ENCODE peak calls at places on chromosomes 16 and 17, in eight cellular contexts. R is endothelial cell of umbilical vein, N is GM12878, Y is breast epithelium, X is GM23338, D is vagina, U is stomach, O is suprapubic skin. E is an unnamed sample.

GRCh38 chr16:8867483-8868271 is 1.1 kb downstream of the CARHSP1 start:
- DNase-seq in R (peak; percentile 45), Y (no peak), N (no peak), D (no peak), X (no peak), U (peak; percentile 62), O (peak; percentile 82), E (peak; percentile 73)

GRCh38 chr17:68424188-68424587 is 33.1 kb downstream of the WIPI1 start:
- DNase-seq in R (no peak), N (no peak), O (peak; percentile 39), U (no peak), Y (no peak), D (peak; percentile 42), X (peak; percentile 42), E (no peak)

GRCh38 chr16:85258616-85259015 is 146.3 kb upstream of the CIBAR2 start:
- DNase-seq in N (no peak), Y (no peak), O (no peak), D (no peak), R (no peak), X (no peak), U (no peak), E (no peak)

GRCh38 chr16:2450535-2450934 is 9.4 kb upstream of the TEDC2 start:
- DNase-seq in N (no peak), X (no peak), U (no peak), R (no peak), O (no peak), Y (no peak), D (no peak), E (no peak)

GRCh38 chr16:23597003-23597756 is 1.1 kb upstream of the NDUFAB1 start:
- DNase-seq in N (no peak), R (peak; percentile 21), D (no peak), X (peak; percentile 77), Y (no peak), O (no peak), U (no peak), E (peak; percentile 18)

GRCh38 chr17:29250666-29251065 is 4.0 kb downstream of the CRYBA1 start:
- DNase-seq in X (no peak), Y (no peak), D (no peak), U (no peak), O (no peak), N (no peak), R (no peak), E (no peak)

GRCh38 chr17:29004081-29004692 is 1.6 kb downstream of the SEZ6 start:
- DNase-seq in R (no peak), X (peak; percentile 51), O (no peak), Y (no peak), N (no peak), U (no peak), D (no peak), E (no peak)

GRCh38 chr16:66182592-66182991 is 183.9 kb upstream of the CDH5 start:
- DNase-seq in O (no peak), D (peak; percentile 44), U (no peak), Y (no peak), N (no peak), R (no peak), X (no peak), E (no peak)

GRCh38 chr16:67535201-67535600 is 6.6 kb downstream of the RIPOR1 start:
- DNase-seq in Y (no peak), N (no peak), O (no peak), D (peak; percentile 84), U (no peak), R (no peak), X (no peak), E (no peak)

GRCh38 chr17:31147507-31148202 is 52.9 kb downstream of the NF1 start:
- DNase-seq in R (no peak), D (no peak), U (no peak), N (no peak), X (no peak), O (no peak), Y (no peak), E (no peak)

GRCh38 chr17:29565643-29566472 is 979 bp downstream of the ABHD15 start:
- DNase-seq in R (peak; percentile 25), D (peak; percentile 85), X (peak; percentile 82), O (peak; percentile 74), N (no peak), U (peak; percentile 59), Y (peak; percentile 51), E (peak; percentile 71)

GRCh38 chr17:62592305-62593099 is 35.0 kb upstream of the MRC2 start:
- DNase-seq in U (no peak), X (no peak), Y (no peak), D (no peak), O (no peak), N (no peak), R (peak; percentile 9), E (no peak)

GRCh38 chr16:26051078-26051477 is 359.3 kb downstream of the HS3ST4 start:
- DNase-seq in X (peak; percentile 40), Y (no peak), O (no peak), N (no peak), D (no peak), U (no peak), R (no peak), E (no peak)

GRCh38 chr17:66483946-66484345 is 181.5 kb downstream of the PRKCA start:
- DNase-seq in Y (no peak), N (no peak), O (no peak), U (no peak), D (no peak), R (no peak), X (no peak), E (no peak)

GRCh38 chr16:58197314-58198012 is 443 bp downstream of the CSNK2A2 start:
- DNase-seq in O (no peak), X (peak; percentile 30), R (no peak), D (no peak), N (no peak), U (no peak), Y (no peak), E (no peak)

GRCh38 chr17:82108038-82108998 is 10.3 kb upstream of the FASN start:
- DNase-seq in U (no peak), X (no peak), R (no peak), O (no peak), N (no peak), Y (no peak), D (no peak), E (no peak)

GRCh38 chr16:49183911-49184310 is 97.7 kb downstream of the CBLN1 start:
- DNase-seq in U (no peak), O (no peak), N (no peak), X (peak; percentile 81), R (no peak), Y (no peak), D (no peak), E (peak; percentile 73)

GRCh38 chr17:34764716-34765115 is 185.3 kb downstream of the TMEM132E start:
- DNase-seq in Y (no peak), R (no peak), X (peak; percentile 53), D (no peak), U (no peak), O (no peak), N (no peak), E (no peak)

GRCh38 chr17:57521606-57522435 is 223.3 kb downstream of the CCDC182 start:
- DNase-seq in Y (no peak), N (no peak), O (no peak), D (no peak), R (no peak), U (no peak), X (no peak), E (no peak)

GRCh38 chr17:32671891-32672290 is 185.1 kb downstream of the CDK5R1 start:
- DNase-seq in D (no peak), N (no peak), U (peak; percentile 60), R (peak; percentile 62), O (no peak), X (no peak), Y (no peak), E (peak; percentile 22)

GRCh38 chr17:80892900-80893603 is 98.6 kb upstream of the CHMP6 start:
- DNase-seq in N (no peak), D (no peak), Y (no peak), U (no peak), O (no peak), X (no peak), R (peak; percentile 36), E (no peak)

GRCh38 chr17:60526726-60527125 is 684 bp upstream of the APPBP2 start:
- DNase-seq in U (no peak), D (no peak), X (peak; percentile 19), Y (no peak), R (peak; percentile 49), N (no peak), O (no peak), E (no peak)

GRCh38 chr17:60525624-60526514 is at the start of gene APPBP2:
- DNase-seq in U (peak; percentile 89), Y (peak; percentile 89), O (peak; percentile 91), N (peak; percentile 34), R (peak; percentile 90), D (peak; percentile 91), X (peak; percentile 95), E (peak; percentile 88)

GRCh38 chr17:60524463-60525346 is 1.3 kb downstream of the APPBP2 start:
- DNase-seq in N (no peak), O (no peak), U (no peak), R (peak; percentile 56), Y (no peak), X (no peak), D (peak; percentile 27), E (no peak)

GRCh38 chr17:60523822-60524221 is 2.2 kb downstream of the APPBP2 start:
- DNase-seq in U (no peak), N (no peak), R (peak; percentile 18), O (no peak), D (no peak), Y (no peak), X (no peak), E (no peak)

GRCh38 chr17:60525347-60525623 is 757 bp downstream of the APPBP2 start:
- DNase-seq in X (peak; percentile 16), R (peak; percentile 50), D (no peak), N (no peak), O (no peak), Y (no peak), U (no peak), E (no peak)
- TF ChIP-seq CTCF in X (no peak), R (no peak), D (no peak), N (no peak), O (no peak), Y (no peak), U (no peak), E (no peak)

GRCh38 chr17:1143573-1143972 is 36.2 kb downstream of the ABR start:
- DNase-seq in N (no peak), X (peak; percentile 65), U (no peak), Y (no peak), D (no peak), R (no peak), O (no peak), E (no peak)
- TF ChIP-seq POLR2AphosphoS5 in N (no peak), X (no peak), U (no peak), Y (no peak), D (no peak), R (no peak), O (no peak), E (no peak)

GRCh38 chr16:51353055-51353454 is 202.0 kb upstream of the SALL1 start:
- DNase-seq in R (no peak), D (no peak), N (no peak), O (no peak), U (no peak), Y (no peak), X (no peak), E (no peak)
- TF ChIP-seq CTCF in R (no peak), D (no peak), N (no peak), O (no peak), U (no peak), Y (no peak), X (no peak), E (no peak)

DNA sequence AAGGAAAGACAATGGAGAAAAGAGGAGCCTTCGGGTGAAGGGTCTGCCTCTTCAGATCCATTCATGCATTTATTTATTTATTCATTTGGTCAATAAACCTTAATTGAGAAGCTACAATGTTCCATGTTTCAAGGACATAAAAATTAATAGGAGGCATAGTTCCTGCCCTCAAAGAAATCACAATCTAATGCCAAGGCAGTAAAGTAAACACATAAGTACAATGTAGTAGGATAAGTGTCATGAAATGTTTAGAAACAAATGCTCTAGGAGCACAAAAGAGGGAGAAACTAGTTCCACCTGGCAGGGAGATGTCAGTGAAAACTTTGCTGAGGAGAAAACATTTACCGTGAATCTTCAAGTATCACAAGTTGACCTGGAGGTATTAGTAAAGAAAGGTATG is 103.5 kb upstream of the NOG start:
- DNase-seq in O (no peak), X (no peak), N (no peak), U (no peak), Y (no peak), D (no peak), R (no peak), E (no peak)
- TF ChIP-seq POLR2AphosphoS5 in O (no peak), X (no peak), N (no peak), U (no peak), Y (no peak), D (no peak), R (no peak), E (no peak)